ENCODE peak calls at places on chromosomes 4 and X, in seven cellular contexts. L is adrenal gland, C is endothelial cell of umbilical vein, U is suprapubic skin, A is tibial nerve, R is Peyer's patch, Z is A549. T is an unnamed sample.

GRCh38 chr4:68346461-68346860 is 3.4 kb downstream of the YTHDC1 start:
- DNase-seq in L (no peak), C (no peak), U (no peak), A (no peak), R (no peak), Z (peak), T (no peak)

GRCh38 chrX:44733931-44734330 is 109.9 kb upstream of the DUSP21 start:
- DNase-seq in L (no peak), C (no peak), U (no peak), A (no peak), R (no peak), Z (no peak), T (no peak)

GRCh38 chrX:70049925-70050324 is at the start of gene AWAT2:
- DNase-seq in L (no peak), C (no peak), U (no peak), A (no peak), R (no peak), Z (no peak), T (no peak)

GRCh38 chr4:3780347-3781171 is 14.4 kb downstream of the ADRA2C start:
- DNase-seq in L (no peak), C (no peak), U (no peak), A (no peak), R (no peak), Z (peak), T (no peak)

GRCh38 chrX:41846714-41847113 is 76.6 kb downstream of the CASK start:
- DNase-seq in L (no peak), C (no peak), U (no peak), A (no peak), R (no peak), Z (no peak), T (no peak)

GRCh38 chrX:40938418-40938817 is 146.8 kb upstream of the USP9X start:
- DNase-seq in L (no peak), C (no peak), U (no peak), A (no peak), R (no peak), Z (peak), T (no peak)

GRCh38 chr4:128287159-128287870 is at the start of gene PGRMC2:
- DNase-seq in L (no peak), C (no peak), U (peak), A (no peak), R (no peak), Z (peak), T (no peak)

GRCh38 chr4:71545168-71545567 is 206.3 kb downstream of the SLC4A4 start:
- DNase-seq in L (no peak), C (no peak), U (no peak), A (no peak), R (no peak), Z (no peak), T (no peak)

GRCh38 chrX:120200851-120201250 is 42.4 kb downstream of the RHOXF2 start:
- DNase-seq in L (no peak), C (no peak), U (no peak), A (no peak), R (no peak), Z (no peak), T (no peak)

GRCh38 chr4:185634066-185634652 is 98.9 kb upstream of the PDLIM3 start:
- DNase-seq in L (no peak), C (no peak), U (no peak), A (no peak), R (no peak), Z (peak), T (no peak)

GRCh38 chrX:136725446-136726104 is 55.2 kb downstream of the ARHGEF6 start:
- DNase-seq in L (peak), C (peak), U (no peak), A (no peak), R (no peak), Z (no peak), T (no peak)

GRCh38 chr4:159280442-159281172 is 177.7 kb downstream of the RAPGEF2 start:
- DNase-seq in L (no peak), C (no peak), U (no peak), A (no peak), R (no peak), Z (peak), T (no peak)

GRCh38 chrX:134624046-134624430 is 34.2 kb downstream of the PLAC1 start:
- DNase-seq in L (no peak), C (no peak), U (no peak), A (no peak), R (no peak), Z (no peak), T (no peak)

GRCh38 chrX:149630681-149631292 is 805 bp downstream of the TMEM185A start:
- DNase-seq in L (peak), C (peak), U (no peak), A (no peak), R (no peak), Z (peak), T (no peak)

GRCh38 chr4:94131212-94131611 is 76.5 kb upstream of the SMARCAD1 start:
- DNase-seq in L (no peak), C (no peak), U (no peak), A (no peak), R (no peak), Z (no peak), T (no peak)

GRCh38 chr4:48133668-48134444 is at the start of gene TXK:
- DNase-seq in L (no peak), C (peak), U (no peak), A (no peak), R (no peak), Z (no peak), T (no peak)

GRCh38 chr4:54173281-54173912 is 55.7 kb upstream of the PDGFRA start:
- DNase-seq in L (no peak), C (no peak), U (no peak), A (no peak), R (no peak), Z (no peak), T (no peak)
- H3K27ac ChIP-seq in L (no peak), C (no peak), U (no peak), A (no peak), R (no peak), Z (no peak), T (no peak)

GRCh38 chr4:37455301-37456062 is 210.9 kb downstream of the NWD2 start:
- DNase-seq in L (no peak), C (no peak), U (no peak), A (no peak), R (no peak), Z (no peak), T (peak)
- TF ChIP-seq POLR2A in L (no peak), C (no peak), U (no peak), A (no peak), R (no peak), Z (no peak), T (peak)

GRCh38 chr4:76375703-76376102 is 45.2 kb downstream of the CCDC158 start:
- DNase-seq in L (no peak), C (no peak), U (no peak), A (no peak), R (no peak), Z (no peak), T (no peak)
- H3K27ac ChIP-seq in L (no peak), C (no peak), U (no peak), A (no peak), R (no peak), Z (no peak), T (no peak)

DNA sequence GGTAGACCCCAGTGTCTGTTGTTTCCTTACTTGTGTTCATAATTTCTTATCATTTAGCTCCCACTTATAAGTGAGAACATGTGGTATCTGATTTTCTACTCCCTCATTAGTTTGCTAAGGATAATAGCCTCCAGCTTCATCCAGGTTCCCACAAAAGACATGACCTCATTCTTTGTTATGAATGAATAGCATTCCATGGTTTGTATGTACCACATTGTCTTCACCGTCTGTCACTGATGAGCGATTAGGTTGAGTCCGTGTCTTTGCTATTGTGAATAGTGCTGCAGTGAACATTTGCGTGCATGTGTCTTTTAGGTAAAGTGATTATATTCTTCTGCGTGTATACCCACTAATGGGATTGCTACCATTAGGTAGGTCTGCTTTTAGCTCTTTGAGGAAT is 624.3 kb upstream of the EPHA5 start:
- DNase-seq in L (no peak), C (no peak), U (no peak), A (no peak), R (no peak), Z (no peak), T (no peak)
- TF ChIP-seq POLR2A in L (no peak), C (no peak), U (no peak), A (no peak), R (no peak), Z (no peak), T (no peak)

GRCh38 chr4:33255507-33255906 is 2535.3 kb downstream of the PCDH7 start:
- DNase-seq in L (no peak), C (no peak), U (no peak), A (no peak), R (no peak), Z (no peak), T (no peak)
- H3K27ac ChIP-seq in L (no peak), C (no peak), U (no peak), A (no peak), R (no peak), Z (no peak), T (no peak)

GRCh38 chr4:184471872-184472539 is 2.3 kb downstream of the IRF2 start:
- DNase-seq in L (no peak), C (no peak), U (no peak), A (no peak), R (no peak), Z (peak), T (no peak)
- TF ChIP-seq POLR2A in L (no peak), C (no peak), U (no peak), A (no peak), R (no peak), Z (no peak), T (no peak)

GRCh38 chr4:336099-336892 is 1.3 kb upstream of the ZNF141 start:
- DNase-seq in L (peak), C (no peak), U (no peak), A (no peak), R (peak), Z (no peak), T (peak)
- H3K27ac ChIP-seq in L (peak), C (no peak), U (peak), A (peak), R (peak), Z (no peak), T (peak)

DNA sequence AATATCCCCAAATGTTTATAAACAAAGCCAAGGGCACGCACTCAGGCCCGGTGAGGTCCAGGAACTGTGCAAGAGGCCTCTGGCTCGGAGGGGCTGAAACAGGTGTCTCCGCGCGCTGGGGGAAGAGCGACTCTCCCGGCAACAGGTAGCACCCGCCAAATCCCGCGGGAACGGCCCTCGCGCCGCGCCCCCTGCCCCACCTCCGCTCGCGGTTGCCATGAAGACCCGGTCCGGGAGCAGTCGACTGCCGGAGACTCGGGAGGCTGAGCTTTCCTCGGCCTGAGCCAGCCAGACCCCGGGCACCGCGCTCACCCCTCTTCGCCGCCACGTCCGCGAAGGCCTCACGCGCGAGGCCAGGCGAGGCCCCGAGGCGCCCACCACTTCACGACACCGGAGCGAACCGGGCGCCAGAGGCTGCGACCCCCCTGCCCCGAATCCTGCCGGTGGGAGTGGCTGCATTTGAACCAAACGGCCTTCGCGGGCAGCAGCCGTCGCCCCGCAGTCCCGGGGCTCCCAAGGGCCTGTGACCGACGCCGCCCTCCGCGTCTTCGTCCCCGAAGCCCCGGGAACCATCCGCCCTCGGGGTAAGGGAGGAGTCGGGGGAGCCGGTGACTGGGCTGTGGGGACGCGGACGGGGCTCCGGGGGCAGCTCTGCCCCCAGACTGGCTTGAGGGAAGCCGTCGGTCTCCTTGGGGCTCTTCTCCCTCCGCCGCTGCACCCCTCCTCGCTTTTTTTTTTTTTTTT is at the start of gene NSUN7:
- DNase-seq in L (peak), C (peak), U (no peak), A (no peak), R (peak), Z (peak), T (peak)
- TF ChIP-seq POLR2A in L (no peak), C (no peak), U (no peak), A (no peak), R (peak), Z (no peak), T (no peak)

GRCh38 chr4:142264961-142265360 is 581.1 kb downstream of the INPP4B start:
- DNase-seq in L (no peak), C (no peak), U (no peak), A (no peak), R (no peak), Z (peak), T (no peak)

GRCh38 chr4:142267101-142267500 is 579.0 kb downstream of the INPP4B start:
- DNase-seq in L (no peak), C (no peak), U (no peak), A (no peak), R (no peak), Z (no peak), T (no peak)

GRCh38 chr4:142265536-142265935 is 580.6 kb downstream of the INPP4B start:
- DNase-seq in L (peak), C (peak), U (no peak), A (no peak), R (no peak), Z (peak), T (no peak)

GRCh38 chr4:142265946-142266345 is 580.2 kb downstream of the INPP4B start:
- DNase-seq in L (no peak), C (no peak), U (no peak), A (no peak), R (no peak), Z (peak), T (no peak)

GRCh38 chr4:142262956-142263355 is 583.1 kb downstream of the INPP4B start:
- DNase-seq in L (no peak), C (peak), U (no peak), A (no peak), R (no peak), Z (no peak), T (no peak)
- H3K27ac ChIP-seq in L (no peak), C (no peak), U (no peak), A (no peak), R (no peak), Z (peak), T (no peak)

DNA sequence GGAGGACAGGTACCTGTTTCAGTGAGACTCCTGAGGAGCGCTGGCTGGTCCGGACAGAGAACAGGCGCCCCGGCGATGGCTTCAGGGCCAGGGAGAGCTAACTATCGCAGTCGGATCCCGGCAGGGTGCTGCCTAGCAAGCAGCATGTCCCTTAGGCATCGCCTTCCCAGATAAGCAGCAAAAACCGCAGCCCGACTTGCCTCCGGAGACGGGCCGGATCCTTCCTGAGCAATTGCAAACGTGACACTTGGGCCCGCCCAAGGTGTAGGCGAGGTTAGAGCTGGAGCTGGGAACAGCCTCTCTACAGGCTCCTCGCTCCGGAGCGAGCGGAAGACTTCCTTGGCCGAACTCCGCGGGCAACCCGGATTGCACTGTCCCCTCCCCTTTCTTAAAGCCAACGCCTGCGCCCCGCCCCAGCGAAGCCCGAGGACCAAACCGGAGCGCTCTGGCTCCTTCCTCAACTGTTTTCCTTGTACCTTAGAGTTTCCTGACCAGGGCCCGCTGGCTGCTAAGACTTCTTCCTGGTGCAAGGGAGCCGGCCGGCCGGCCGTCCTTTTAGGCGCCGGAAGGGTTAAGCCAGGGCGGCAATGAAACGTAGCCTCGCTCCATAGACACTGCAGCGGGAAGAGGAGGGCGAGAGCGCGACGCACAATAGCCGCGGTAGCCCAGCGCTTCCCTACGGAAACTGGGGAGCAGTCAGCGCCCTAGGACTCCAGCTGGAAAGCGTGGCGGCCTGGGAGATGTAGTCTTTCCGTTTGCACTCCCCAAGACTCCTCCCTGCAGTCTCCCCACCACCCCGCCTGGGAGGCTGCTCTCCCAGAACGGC is at the start of gene OPHN1:
- DNase-seq in L (peak), C (peak), U (peak), A (peak), R (peak), Z (peak), T (peak)
- TF ChIP-seq POLR2A in L (peak), C (peak), U (no peak), A (peak), R (no peak), Z (peak), T (no peak)

T was measured in right lobe of liver.